ENCODE peak calls at places on chromosome 1, in six cellular contexts. One of them, this sample, is unnamed.

GRCh38 chr1:21451212-21451611 is 11.3 kb downstream of the NBPF3 start:
- DNase-seq in NCI-H1694: no peak
- DNase-seq in occipital lobe: no peak
- DNase-seq in adipocyte: peak; percentile 88
- DNase-seq in endothelial cell: no peak
- DNase-seq in NCI-H526: no peak
- DNase-seq in this sample: no peak

GRCh38 chr1:24878775-24879742 is 51.0 kb downstream of the RUNX3 start:
- DNase-seq in NCI-H1694: no peak
- DNase-seq in occipital lobe: no peak
- DNase-seq in adipocyte: peak; percentile 47
- DNase-seq in endothelial cell: no peak
- DNase-seq in NCI-H526: no peak
- DNase-seq in this sample: no peak

GRCh38 chr1:234163267-234163919 is 209.9 kb upstream of the COA6 start:
- DNase-seq in NCI-H1694: no peak
- DNase-seq in occipital lobe: no peak
- DNase-seq in adipocyte: no peak
- DNase-seq in endothelial cell: no peak
- DNase-seq in NCI-H526: no peak
- DNase-seq in this sample: no peak

GRCh38 chr1:227795732-227796131 is 19.7 kb upstream of the PRSS38 start:
- DNase-seq in NCI-H1694: no peak
- DNase-seq in occipital lobe: no peak
- DNase-seq in adipocyte: no peak
- DNase-seq in endothelial cell: no peak
- DNase-seq in NCI-H526: no peak
- DNase-seq in this sample: no peak

GRCh38 chr1:117284408-117285215 is 73.9 kb upstream of the VTCN1 start:
- DNase-seq in NCI-H1694: peak; percentile 76
- DNase-seq in occipital lobe: no peak
- DNase-seq in adipocyte: peak; percentile 74
- DNase-seq in endothelial cell: peak; percentile 10
- DNase-seq in NCI-H526: peak; percentile 87
- DNase-seq in this sample: no peak

GRCh38 chr1:110513511-110513910 is 5.5 kb downstream of the KCNA10 start:
- DNase-seq in NCI-H1694: peak; percentile 39
- DNase-seq in occipital lobe: no peak
- DNase-seq in adipocyte: no peak
- DNase-seq in endothelial cell: no peak
- DNase-seq in NCI-H526: no peak
- DNase-seq in this sample: no peak

GRCh38 chr1:66505671-66506392 is 28.1 kb upstream of the SGIP1 start:
- DNase-seq in NCI-H1694: no peak
- DNase-seq in occipital lobe: no peak
- DNase-seq in adipocyte: peak; percentile 56
- DNase-seq in endothelial cell: no peak
- DNase-seq in NCI-H526: no peak
- DNase-seq in this sample: no peak

GRCh38 chr1:12109901-12110300 is 46.8 kb downstream of the TNFRSF8 start:
- DNase-seq in NCI-H1694: no peak
- DNase-seq in occipital lobe: no peak
- DNase-seq in adipocyte: no peak
- DNase-seq in endothelial cell: no peak
- DNase-seq in NCI-H526: no peak
- DNase-seq in this sample: no peak

GRCh38 chr1:162023547-162024501 is at the start of gene OLFML2B:
- DNase-seq in NCI-H1694: peak; percentile 25
- DNase-seq in occipital lobe: peak; percentile 13
- DNase-seq in adipocyte: peak; percentile 89
- DNase-seq in endothelial cell: peak; percentile 69
- DNase-seq in NCI-H526: peak; percentile 69
- DNase-seq in this sample: no peak

This sample was measured in amygdala.